ENCODE peak calls at places on chromosomes 12 and 14, in five cellular contexts. M is Peyer's patch; L is fibroblast of lung; T is ovary; U is CD8-positive, alpha-beta T cell. A is an unnamed sample.

GRCh38 chr12:7907009-7907408 is 29.0 kb downstream of the SLC2A3 start:
- DNase-seq in M (peak), L (peak), T (no peak), U (no peak), A (peak)

GRCh38 chr14:64855732-64856527 is 23.8 kb downstream of the SPTB start:
- DNase-seq in M (no peak), L (no peak), T (no peak), U (no peak), A (no peak)

GRCh38 chr14:73740921-73741326 is 26.7 kb upstream of the PNMA1 start:
- DNase-seq in M (peak), L (peak), T (peak), U (no peak), A (no peak)

GRCh38 chr12:95922231-95922630 is 20.2 kb downstream of the CCDC38 start:
- DNase-seq in M (no peak), L (no peak), T (no peak), U (no peak), A (no peak)

GRCh38 chr12:128069359-128069997 is 197.5 kb upstream of the TMEM132C start:
- DNase-seq in M (peak), L (peak), T (no peak), U (no peak), A (no peak)

GRCh38 chr12:62581288-62582064 is 114.8 kb downstream of the MON2 start:
- DNase-seq in M (no peak), L (peak), T (no peak), U (no peak), A (no peak)

GRCh38 chr12:1911598-1912575 is 6.6 kb downstream of the CACNA2D4 start:
- DNase-seq in M (no peak), L (no peak), T (peak), U (no peak), A (no peak)

GRCh38 chr14:96723946-96724345 is 73.2 kb upstream of the VRK1 start:
- DNase-seq in M (no peak), L (no peak), T (no peak), U (no peak), A (no peak)

GRCh38 chr12:60201891-60202290 is 606.1 kb downstream of the SLC16A7 start:
- DNase-seq in M (no peak), L (peak), T (no peak), U (no peak), A (no peak)

GRCh38 chr14:59511916-59512530 is 27.7 kb downstream of the JKAMP start:
- DNase-seq in M (no peak), L (no peak), T (no peak), U (no peak), A (no peak)

GRCh38 chr12:17358850-17359249 is 731.1 kb downstream of the RERGL start:
- DNase-seq in M (no peak), L (no peak), T (no peak), U (no peak), A (no peak)

GRCh38 chr12:19909418-19909817 is 458.9 kb upstream of the PDE3A start:
- DNase-seq in M (no peak), L (no peak), T (no peak), U (no peak), A (no peak)

GRCh38 chr14:85205875-85206274 is 324.1 kb upstream of the FLRT2 start:
- DNase-seq in M (no peak), L (no peak), T (no peak), U (no peak), A (no peak)

GRCh38 chr14:21978184-21978998 is 304.8 kb upstream of the OR4E1 start:
- DNase-seq in M (peak), L (peak), T (no peak), U (peak), A (no peak)

GRCh38 chr14:52238682-52239081 is 28.8 kb upstream of the PTGDR start:
- DNase-seq in M (no peak), L (no peak), T (no peak), U (no peak), A (no peak)

GRCh38 chr14:85437143-85437542 is 92.8 kb upstream of the FLRT2 start:
- DNase-seq in M (no peak), L (no peak), T (no peak), U (no peak), A (no peak)

GRCh38 chr12:25276199-25276937 is 25.6 kb upstream of the KRAS start:
- DNase-seq in M (peak), L (peak), T (peak), U (peak), A (peak)

GRCh38 chr12:34399631-34400422 is 377.5 kb downstream of the ALG10 start:
- DNase-seq in M (peak), L (no peak), T (peak), U (no peak), A (no peak)

GRCh38 chr12:116171549-116171948 is 105.9 kb downstream of the MED13L start:
- DNase-seq in M (no peak), L (no peak), T (no peak), U (no peak), A (no peak)

GRCh38 chr14:94612580-94613554 is 676 bp downstream of the SERPINA3 start:
- DNase-seq in M (no peak), L (peak), T (peak), U (no peak), A (no peak)

GRCh38 chr12:39605996-39606395 is 13.6 kb downstream of the ABCD2 start:
- DNase-seq in M (no peak), L (peak), T (no peak), U (no peak), A (no peak)

DNA sequence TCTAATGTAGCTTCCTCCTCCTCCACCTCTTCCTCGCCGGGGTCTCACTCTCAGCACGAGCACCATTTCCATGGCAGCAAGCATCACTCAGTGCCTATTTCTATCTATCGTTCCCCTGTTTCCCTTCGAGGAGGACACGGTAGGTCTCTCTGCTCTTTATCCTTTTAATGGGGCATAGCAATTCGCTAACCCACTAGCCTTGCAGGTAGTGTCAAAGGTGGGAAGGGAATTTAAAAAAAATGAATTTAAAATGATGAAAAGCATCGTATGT is 931.0 kb downstream of the DIO2 start:
- DNase-seq in M (no peak), L (no peak), T (no peak), U (no peak), A (no peak)
- H3K4me3 ChIP-seq in M (no peak), L (peak), T (peak), U (no peak), A (peak)

DNA sequence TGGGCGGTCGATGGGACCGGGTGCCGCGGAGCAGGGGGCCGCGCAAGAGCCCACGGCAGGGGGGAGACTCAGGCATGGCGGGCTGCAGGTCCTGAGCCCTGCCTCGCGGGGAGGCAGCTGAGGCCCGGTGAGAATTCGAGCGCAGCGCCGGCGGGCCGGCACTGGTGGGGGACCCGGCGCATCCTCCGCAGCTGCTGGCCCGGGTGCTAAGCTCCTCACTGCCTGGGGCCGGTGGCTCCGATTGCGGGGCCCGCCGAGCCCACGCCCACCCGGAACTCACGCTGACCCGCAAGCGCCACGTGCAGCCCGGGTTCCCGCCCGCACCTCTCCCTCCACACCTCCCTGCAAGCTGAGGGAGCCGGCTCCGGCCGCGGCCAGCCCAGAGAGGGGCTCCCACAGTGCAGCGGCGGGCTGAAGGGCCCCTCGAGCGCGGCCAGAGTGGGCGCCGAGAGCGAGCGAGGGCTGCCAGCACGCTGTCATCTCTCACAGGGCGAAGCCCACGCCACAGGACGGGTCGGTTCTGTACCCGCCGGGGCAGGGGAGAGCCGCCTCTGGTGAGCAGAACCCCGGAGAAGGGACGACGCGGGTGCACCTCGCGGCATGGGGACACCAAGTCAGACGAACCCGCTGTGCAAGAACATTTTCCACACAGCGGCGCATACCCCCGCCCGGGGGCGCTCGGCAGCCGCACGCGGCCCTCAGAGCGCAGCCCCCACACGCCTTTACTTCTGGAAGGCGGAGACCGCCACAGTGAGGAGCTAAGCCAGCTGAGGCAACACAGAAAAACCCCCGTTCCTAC is 1.2 kb upstream of the SIVA1 start:
- DNase-seq in M (no peak), L (no peak), T (peak), U (no peak), A (no peak)
- TF ChIP-seq CTCF in M (no peak), L (no peak), T (no peak), U (no peak), A (no peak)

DNA sequence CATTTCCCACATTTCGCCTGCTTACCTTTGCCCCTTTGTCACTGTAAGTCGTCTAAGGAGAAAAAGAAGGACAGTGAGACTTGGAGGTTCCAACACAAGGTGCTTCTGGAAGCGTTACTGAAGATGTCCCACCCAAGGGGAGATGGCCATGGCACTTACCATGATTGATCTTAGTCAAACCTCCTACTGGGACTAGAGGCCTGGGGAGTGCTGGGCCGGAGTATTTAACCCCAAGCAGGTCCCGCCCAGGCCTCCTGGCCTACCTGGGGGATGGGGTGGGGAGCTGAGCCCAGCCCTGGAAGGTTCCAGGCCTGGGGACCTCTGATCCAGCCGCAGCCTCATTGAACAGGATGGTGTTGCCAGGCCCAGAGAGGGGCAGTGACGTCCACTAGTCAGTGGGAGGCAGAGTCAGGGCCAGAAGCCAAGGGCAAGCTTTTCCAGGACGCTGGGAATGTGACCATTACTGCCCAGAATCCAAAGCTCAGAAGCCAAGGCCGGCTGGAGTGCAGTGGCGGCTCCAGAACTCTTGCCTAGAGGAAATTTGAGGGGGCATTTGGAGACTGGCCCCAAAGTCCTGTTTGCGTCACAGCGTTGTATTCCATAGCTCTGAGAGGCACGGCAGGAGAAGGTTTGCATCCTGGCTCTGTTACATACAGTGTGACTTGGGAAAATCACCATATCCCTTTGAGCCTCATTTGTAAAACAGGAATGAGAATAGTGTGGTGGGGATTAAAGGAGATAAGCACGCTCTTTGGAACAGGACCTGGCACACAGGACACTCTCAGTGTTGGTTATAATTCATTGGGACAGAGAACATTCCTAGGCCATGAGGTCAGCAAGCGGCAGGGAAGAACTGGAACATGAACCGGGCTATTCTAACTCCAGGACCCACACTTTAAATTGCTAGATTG is at the start of gene HPD:
- DNase-seq in M (peak), L (peak), T (peak), U (no peak), A (no peak)
- H3K4me3 ChIP-seq in M (no peak), L (no peak), T (no peak), U (no peak), A (no peak)

GRCh38 chr12:105499223-105499622 is 168.7 kb downstream of the C12orf75 start:
- DNase-seq in M (no peak), L (no peak), T (no peak), U (no peak), A (no peak)
- TF ChIP-seq CTCF in M (no peak), L (no peak), T (no peak), U (no peak), A (no peak)

DNA sequence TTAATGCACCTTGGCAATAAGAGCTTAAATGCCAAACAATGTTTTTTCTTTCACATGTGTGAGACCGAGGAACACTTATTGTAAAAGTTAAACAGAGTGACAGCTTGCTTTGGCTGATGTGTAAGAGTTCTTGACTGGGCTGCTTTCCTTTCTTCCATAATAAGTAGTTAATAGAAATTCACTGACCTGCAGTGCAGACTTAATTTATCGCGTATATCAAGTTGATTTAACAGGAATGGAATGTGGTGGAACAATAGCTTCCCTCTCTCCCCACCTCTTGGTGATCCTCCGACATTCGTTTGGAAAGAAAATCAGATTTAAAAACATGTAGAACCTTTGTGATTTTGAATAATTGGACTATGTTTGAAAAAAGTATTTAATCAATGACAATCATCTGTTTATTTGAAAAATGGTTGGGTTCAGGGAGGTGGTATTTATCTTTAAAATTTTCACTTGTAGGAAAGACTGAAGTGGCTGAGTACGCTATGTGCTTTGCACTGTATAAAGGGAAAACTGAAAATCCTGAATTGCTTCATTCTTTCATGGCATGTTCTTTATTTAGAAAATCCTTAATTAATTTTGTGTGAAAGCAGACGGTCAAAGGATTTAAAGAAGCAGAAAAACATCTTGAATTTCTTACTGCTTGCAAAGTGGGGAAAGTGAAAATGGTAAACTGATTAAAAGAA is 168.7 kb downstream of the NEDD1 start:
- DNase-seq in M (no peak), L (no peak), T (no peak), U (no peak), A (peak)
- H3K4me3 ChIP-seq in M (no peak), L (no peak), T (no peak), U (no peak), A (no peak)

GRCh38 chr12:113361574-113362370 is 3.4 kb downstream of the PLBD2 start:
- DNase-seq in M (no peak), L (peak), T (peak), U (no peak), A (no peak)

GRCh38 chr12:113359133-113359938 is 949 bp downstream of the PLBD2 start:
- DNase-seq in M (peak), L (peak), T (peak), U (no peak), A (no peak)

GRCh38 chr12:113364698-113365097 is 6.3 kb downstream of the PLBD2 start:
- DNase-seq in M (no peak), L (no peak), T (no peak), U (no peak), A (no peak)

GRCh38 chr12:113358381-113359132 is at the start of gene PLBD2:
- DNase-seq in M (peak), L (peak), T (peak), U (peak), A (peak)

DNA sequence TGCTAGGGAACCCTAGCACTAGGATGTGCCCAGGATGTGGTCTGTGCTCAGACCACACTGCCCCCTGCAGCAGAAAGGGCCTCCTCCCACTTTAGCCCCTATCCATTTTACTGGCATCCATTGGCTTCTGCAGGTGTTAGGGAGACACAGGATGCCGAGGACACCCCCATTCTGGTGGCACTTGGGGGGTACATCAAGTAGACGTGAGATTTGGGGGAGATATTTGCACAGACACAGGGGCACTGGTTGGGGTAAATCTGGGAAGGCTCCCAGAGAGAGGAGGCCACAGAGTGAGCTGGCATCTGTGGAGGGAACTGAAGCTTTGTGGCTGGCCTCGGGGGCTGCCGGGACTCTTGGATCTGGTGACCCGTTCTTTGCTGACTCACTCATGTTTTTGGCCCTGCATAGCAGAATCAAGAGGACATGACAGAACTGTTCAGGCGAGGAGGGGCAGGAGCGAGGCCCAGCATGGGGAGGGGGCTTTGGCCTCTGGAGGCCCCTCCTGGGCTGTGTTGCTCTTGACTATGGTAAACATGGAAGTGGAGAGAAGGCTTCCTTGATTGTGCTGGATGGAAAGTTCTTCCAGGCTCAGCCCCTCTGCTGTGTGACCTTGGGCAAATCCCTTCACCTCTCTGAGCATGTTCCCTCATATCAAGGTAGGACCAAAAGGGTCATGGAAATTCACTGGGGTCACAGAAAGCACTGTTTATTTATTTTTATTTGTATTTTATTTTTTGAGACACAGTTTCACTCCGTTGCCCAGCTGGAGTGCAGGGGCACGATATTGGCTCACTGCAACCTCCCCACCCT is 1.8 kb downstream of the PLBD2 start:
- DNase-seq in M (no peak), L (no peak), T (peak), U (no peak), A (no peak)
- TF ChIP-seq CTCF in M (no peak), L (peak), T (no peak), U (no peak), A (peak)